ENCODE peak calls at places on chromosome 15, in six cellular contexts. R, Z, V, D, E and B are unnamed samples.

GRCh38 chr15:59993950-59994401 is 10.1 kb upstream of the FOXB1 start:
- DNase-seq in R (peak), Z (no peak), V (no peak), D (no peak), E (peak), B (no peak)

GRCh38 chr15:34753236-34753894 is 1.4 kb downstream of the GJD2 start:
- DNase-seq in R (no peak), Z (peak), V (peak), D (peak), E (peak), B (no peak)

GRCh38 chr15:56933420-56934210 is 15.2 kb downstream of the TCF12 start:
- DNase-seq in R (no peak), Z (no peak), V (no peak), D (no peak), E (no peak), B (no peak)

GRCh38 chr15:100570735-100571363 is 31.1 kb downstream of the LINS1 start:
- DNase-seq in R (no peak), Z (no peak), V (no peak), D (no peak), E (no peak), B (peak)

GRCh38 chr15:43132830-43133428 is 457 bp upstream of the TMEM62 start:
- DNase-seq in R (peak), Z (no peak), V (no peak), D (no peak), E (peak), B (no peak)

GRCh38 chr15:101047301-101047781 is 128.2 kb downstream of the LRRK1 start:
- DNase-seq in R (peak), Z (no peak), V (no peak), D (no peak), E (no peak), B (no peak)

GRCh38 chr15:45113380-45113990 is 487 bp downstream of the DUOX2 start:
- DNase-seq in R (peak), Z (no peak), V (no peak), D (no peak), E (no peak), B (no peak)

GRCh38 chr15:101156061-101156460 is 95.8 kb downstream of the CHSY1 start:
- DNase-seq in R (no peak), Z (no peak), V (no peak), D (no peak), E (no peak), B (no peak)

GRCh38 chr15:37774961-37775360 is 159.5 kb upstream of the TMCO5A start:
- DNase-seq in R (no peak), Z (no peak), V (no peak), D (no peak), E (no peak), B (no peak)

GRCh38 chr15:34436956-34437442 is 609 bp downstream of the GOLGA8A start:
- DNase-seq in R (peak), Z (no peak), V (peak), D (peak), E (peak), B (no peak)

GRCh38 chr15:74842581-74843444 is at the start of gene ULK3:
- DNase-seq in R (peak), Z (peak), V (peak), D (peak), E (peak), B (no peak)

GRCh38 chr15:49415638-49416037 is 7.4 kb upstream of the FGF7 start:
- DNase-seq in R (no peak), Z (no peak), V (no peak), D (no peak), E (no peak), B (no peak)

DNA sequence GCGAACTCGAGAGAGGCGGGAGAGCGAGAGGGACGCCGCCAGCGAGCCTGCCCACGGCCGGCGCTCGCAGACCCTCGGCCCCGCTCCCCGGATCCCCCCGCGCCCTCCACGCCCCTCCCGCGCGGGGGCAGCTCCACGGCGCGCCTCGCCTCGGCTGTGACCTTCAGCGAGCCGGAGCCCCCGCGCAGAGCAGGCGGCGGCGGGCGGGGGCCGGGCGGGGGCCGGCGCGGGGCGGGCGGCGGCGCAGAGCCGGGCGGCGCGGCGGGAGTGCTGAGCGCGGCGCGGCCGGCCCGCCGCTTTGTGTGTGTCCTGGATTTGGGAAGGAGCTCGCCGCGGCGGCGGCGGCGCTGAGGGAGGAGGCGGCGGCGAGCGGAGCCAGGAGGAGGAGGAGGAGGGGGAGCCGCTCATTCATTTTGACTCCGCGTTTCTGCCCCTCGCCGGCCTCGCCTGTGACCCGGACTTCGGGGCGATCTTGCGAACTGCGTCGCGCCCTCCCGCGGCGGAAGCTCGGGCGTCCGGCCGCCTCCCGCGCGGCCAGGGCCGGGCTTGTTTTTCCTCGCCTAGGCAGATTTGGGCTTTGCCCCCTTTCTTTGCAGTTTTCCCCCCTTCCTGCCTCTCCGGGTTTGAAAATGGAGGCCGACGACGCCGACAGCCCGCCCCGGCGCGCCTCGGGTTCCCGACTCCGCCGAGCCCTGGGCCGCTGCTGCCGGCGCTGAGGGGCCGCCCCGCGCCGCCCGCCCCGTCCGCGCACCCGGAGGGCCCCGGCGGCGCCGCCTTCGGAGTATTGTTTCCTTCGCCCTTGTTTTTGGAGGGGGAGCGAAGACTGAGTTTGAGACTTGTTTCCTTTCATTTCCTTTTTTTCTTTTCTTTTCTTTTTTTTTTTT is 557 bp downstream of the IGF1R start:
- DNase-seq in R (peak), Z (peak), V (no peak), D (no peak), E (peak), B (no peak)
- TF ChIP-seq CHD2 in R (no peak), Z (no peak), V (no peak), D (no peak), E (no peak), B (no peak)

GRCh38 chr15:31083394-31083790 is 18.1 kb downstream of the TRPM1 start:
- DNase-seq in R (peak), Z (no peak), V (no peak), D (peak), E (no peak), B (no peak)

GRCh38 chr15:31082771-31083393 is 18.6 kb downstream of the TRPM1 start:
- DNase-seq in R (no peak), Z (no peak), V (no peak), D (no peak), E (no peak), B (no peak)

GRCh38 chr15:31079519-31079918 is 22.0 kb downstream of the TRPM1 start:
- DNase-seq in R (no peak), Z (no peak), V (peak), D (no peak), E (no peak), B (no peak)

GRCh38 chr15:31080618-31081017 is 20.9 kb downstream of the TRPM1 start:
- DNase-seq in R (peak), Z (peak), V (peak), D (no peak), E (peak), B (no peak)

DNA sequence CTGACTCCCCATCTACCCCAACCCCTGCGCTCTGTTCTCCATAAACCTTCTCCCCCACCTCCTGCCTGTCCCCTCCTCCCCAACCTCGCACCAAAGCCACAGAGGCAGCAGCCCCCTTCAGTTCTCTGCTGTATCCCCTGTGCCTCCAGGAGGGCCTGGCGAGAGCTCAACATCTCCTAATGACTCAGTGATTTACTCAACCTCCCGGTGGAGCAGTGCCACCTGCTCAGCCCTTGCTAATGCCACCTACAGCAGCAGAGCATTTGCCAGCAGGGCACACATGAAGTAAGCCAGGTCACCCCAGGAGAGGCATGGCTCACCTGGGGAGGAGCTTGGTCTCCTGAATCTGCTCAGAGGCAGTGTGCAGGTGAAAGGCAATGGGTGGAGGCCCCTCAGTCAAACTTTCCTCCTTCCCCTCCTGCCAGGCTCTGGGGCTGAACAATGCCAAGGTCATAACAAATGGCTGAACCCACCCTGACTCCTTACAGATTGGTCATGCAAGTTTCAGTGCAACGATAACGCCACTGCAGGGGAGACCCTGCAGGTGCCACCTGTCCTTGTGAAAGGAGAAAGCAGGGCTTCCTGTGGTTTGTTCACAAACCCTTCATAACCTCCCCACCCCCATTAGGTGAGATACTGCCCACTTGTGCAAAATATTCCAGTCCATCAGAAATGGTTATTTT is 19.8 kb downstream of the TRPM1 start:
- DNase-seq in R (no peak), Z (no peak), V (no peak), D (no peak), E (no peak), B (no peak)
- TF ChIP-seq CHD2 in R (no peak), Z (no peak), V (no peak), D (no peak), E (no peak), B (no peak)

GRCh38 chr15:89130194-89130593 is 41.9 kb downstream of the ABHD2 start:
- DNase-seq in R (no peak), Z (no peak), V (no peak), D (no peak), E (no peak), B (no peak)
- TF ChIP-seq CHD2 in R (no peak), Z (no peak), V (no peak), D (no peak), E (no peak), B (no peak)

DNA sequence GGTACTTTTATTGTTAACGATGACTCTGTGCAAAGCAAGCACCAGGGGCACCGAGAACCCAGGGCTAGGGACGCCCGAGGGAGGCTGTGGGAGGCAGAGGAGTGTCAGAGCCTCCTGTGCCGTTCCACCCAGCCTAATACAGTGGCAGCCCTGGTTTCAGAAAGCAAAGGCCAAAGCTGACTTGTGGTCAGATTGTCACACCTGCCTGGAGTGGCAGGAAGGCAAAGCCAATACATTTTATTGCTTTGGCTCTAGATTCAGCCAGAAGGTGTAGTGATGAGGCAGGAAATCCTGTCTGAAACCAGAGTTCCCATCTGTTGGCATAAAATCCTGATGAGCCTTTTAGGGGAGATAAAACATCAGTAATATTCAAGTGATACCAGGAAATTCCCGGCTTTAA is 168.3 kb downstream of the SLCO3A1 start:
- DNase-seq in R (no peak), Z (no peak), V (no peak), D (no peak), E (no peak), B (no peak)
- TF ChIP-seq CHD2 in R (no peak), Z (no peak), V (no peak), D (no peak), E (no peak), B (no peak)

GRCh38 chr15:77749236-77749997 is 116.7 kb upstream of the LINGO1 start:
- DNase-seq in R (no peak), Z (no peak), V (no peak), D (no peak), E (no peak), B (no peak)

GRCh38 chr15:77749998-77750540 is 117.4 kb upstream of the LINGO1 start:
- DNase-seq in R (no peak), Z (no peak), V (no peak), D (no peak), E (no peak), B (no peak)

GRCh38 chr15:77753939-77754338 is 121.2 kb upstream of the LINGO1 start:
- DNase-seq in R (no peak), Z (no peak), V (no peak), D (no peak), E (no peak), B (no peak)

GRCh38 chr15:77748078-77749064 is 115.7 kb upstream of the LINGO1 start:
- DNase-seq in R (no peak), Z (peak), V (no peak), D (peak), E (peak), B (no peak)

DNA sequence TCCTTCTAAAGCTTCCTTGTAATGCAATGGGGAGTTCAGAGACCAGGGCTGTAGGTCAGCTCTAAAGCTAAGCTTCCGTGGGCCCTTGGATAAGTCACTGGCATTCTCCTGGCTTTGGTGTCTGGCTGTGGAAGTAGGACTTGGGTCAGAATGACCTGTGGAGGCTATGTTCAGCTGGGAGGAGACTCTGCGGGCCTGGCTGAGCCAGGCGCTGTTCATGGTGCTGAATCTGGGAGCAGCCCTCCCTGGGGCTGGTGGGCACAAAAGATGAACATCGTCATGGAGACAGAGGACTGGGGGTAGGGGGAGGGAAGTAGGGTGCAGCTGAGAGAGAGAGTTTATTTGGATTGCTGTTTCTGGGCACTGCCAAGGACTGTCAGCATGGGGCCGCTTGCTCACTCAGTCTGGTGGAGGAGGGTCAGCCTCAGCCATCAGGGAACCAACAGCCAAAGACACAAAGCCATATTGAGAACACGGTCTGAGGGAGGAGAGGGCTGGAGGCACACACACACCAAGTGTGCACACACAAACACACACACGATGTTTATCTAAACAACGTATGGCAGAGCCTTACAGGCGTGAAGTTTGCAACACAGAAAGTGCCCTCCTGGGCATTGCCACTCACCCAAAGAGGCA is 120.6 kb upstream of the LINGO1 start:
- DNase-seq in R (no peak), Z (peak), V (no peak), D (peak), E (peak), B (no peak)
- TF ChIP-seq CHD2 in R (no peak), Z (no peak), V (no peak), D (no peak), E (no peak), B (no peak)

DNA sequence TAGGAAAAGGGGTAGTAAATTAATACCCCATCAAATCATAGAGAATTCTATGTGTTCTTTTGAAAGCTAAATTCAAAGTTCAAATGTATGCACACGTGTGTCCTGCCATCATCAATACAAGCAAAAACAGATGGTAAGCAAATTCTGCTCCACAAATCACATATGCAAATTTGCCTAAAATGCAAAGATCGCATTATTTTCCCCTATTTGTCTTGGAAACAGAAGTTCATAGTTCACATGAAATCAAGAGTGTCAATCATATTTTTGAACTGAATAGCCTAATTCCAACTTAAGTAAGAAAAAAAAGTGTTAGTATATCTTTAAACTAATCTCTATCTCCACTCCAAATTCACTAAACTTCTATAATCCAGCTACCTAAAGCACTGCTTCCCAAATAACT is 8.5 kb downstream of the ADAM10 start:
- DNase-seq in R (no peak), Z (no peak), V (no peak), D (no peak), E (no peak), B (no peak)
- TF ChIP-seq CHD2 in R (no peak), Z (no peak), V (no peak), D (no peak), E (no peak), B (no peak)

DNA sequence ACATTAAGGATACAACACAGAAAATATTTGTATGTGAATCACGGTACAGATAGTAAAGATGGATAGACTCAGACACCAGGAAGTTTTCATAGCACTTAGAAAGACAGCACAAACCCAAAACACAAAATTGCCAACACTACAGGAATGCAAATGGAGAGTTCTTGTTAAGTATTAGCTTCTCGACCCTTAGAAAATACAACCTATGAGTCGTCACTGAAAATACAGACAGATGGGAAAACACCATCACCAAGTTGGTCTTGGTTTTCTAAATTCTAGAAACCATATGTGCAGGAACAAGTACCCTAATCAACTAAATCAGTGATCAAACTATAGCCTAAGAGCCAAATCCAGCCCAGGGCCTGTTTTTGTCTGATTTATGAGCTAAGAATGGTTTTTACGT is 50.7 kb downstream of the PEAK1 start:
- DNase-seq in R (no peak), Z (no peak), V (no peak), D (no peak), E (no peak), B (no peak)
- TF ChIP-seq CHD2 in R (no peak), Z (no peak), V (no peak), D (no peak), E (no peak), B (no peak)

GRCh38 chr15:67931861-67932260 is 92.0 kb upstream of the RNU6-1 start:
- DNase-seq in R (no peak), Z (peak), V (no peak), D (no peak), E (peak), B (no peak)
- TF ChIP-seq CHD2 in R (no peak), Z (no peak), V (no peak), D (no peak), E (no peak), B (no peak)